ENCODE peak calls at places on chromosomes 13 and 19, in ten cellular contexts. One of them, this sample, is unnamed.

GRCh38 chr19:927707-928401 is 2.0 kb downstream of the ARID3A start:
- DNase-seq in neuronal stem cell: no peak
- DNase-seq in C1 segment of cervical spinal cord: no peak
- DNase-seq in midbrain: no peak
- DNase-seq in iPS-NIHi11: no peak
- DNase-seq in T-cell: no peak
- DNase-seq in AG20443: no peak
- DNase-seq in stimulated activated effector memory CD8-positive, alpha-beta T cell treated with anti-CD3 and anti-CD28 coated beads, Interleukin-12 subunit alpha, Interleukin-12 subunit beta, amount 100 ng/mL, for 72 hours: no peak
- DNase-seq in bronchial epithelial cell: no peak
- DNase-seq in HEK293T: no peak
- DNase-seq in this sample: no peak

GRCh38 chr19:56678205-56678604 is 6.6 kb upstream of the ZNF835 start:
- DNase-seq in neuronal stem cell: no peak
- DNase-seq in C1 segment of cervical spinal cord: no peak
- DNase-seq in midbrain: no peak
- DNase-seq in iPS-NIHi11: no peak
- DNase-seq in T-cell: no peak
- DNase-seq in AG20443: no peak
- DNase-seq in stimulated activated effector memory CD8-positive, alpha-beta T cell treated with anti-CD3 and anti-CD28 coated beads, Interleukin-12 subunit alpha, Interleukin-12 subunit beta, amount 100 ng/mL, for 72 hours: no peak
- DNase-seq in bronchial epithelial cell: no peak
- DNase-seq in HEK293T: no peak
- DNase-seq in this sample: no peak

GRCh38 chr13:101417043-101417406 is 717 bp upstream of the NALCN start:
- DNase-seq in neuronal stem cell: no peak
- DNase-seq in C1 segment of cervical spinal cord: no peak
- DNase-seq in midbrain: peak; percentile 66
- DNase-seq in iPS-NIHi11: no peak
- DNase-seq in T-cell: no peak
- DNase-seq in AG20443: no peak
- DNase-seq in stimulated activated effector memory CD8-positive, alpha-beta T cell treated with anti-CD3 and anti-CD28 coated beads, Interleukin-12 subunit alpha, Interleukin-12 subunit beta, amount 100 ng/mL, for 72 hours: no peak
- DNase-seq in bronchial epithelial cell: peak; percentile 76
- DNase-seq in HEK293T: peak; percentile 3
- DNase-seq in this sample: peak; percentile 78

GRCh38 chr19:19120308-19121156 is 17.7 kb downstream of the TMEM161A start:
- DNase-seq in neuronal stem cell: peak; percentile 95
- DNase-seq in C1 segment of cervical spinal cord: no peak
- DNase-seq in midbrain: no peak
- DNase-seq in iPS-NIHi11: peak; percentile 99
- DNase-seq in T-cell: no peak
- DNase-seq in AG20443: peak; percentile 44
- DNase-seq in stimulated activated effector memory CD8-positive, alpha-beta T cell treated with anti-CD3 and anti-CD28 coated beads, Interleukin-12 subunit alpha, Interleukin-12 subunit beta, amount 100 ng/mL, for 72 hours: no peak
- DNase-seq in bronchial epithelial cell: peak; percentile 28
- DNase-seq in HEK293T: peak; percentile 95
- DNase-seq in this sample: no peak

GRCh38 chr19:13154241-13154778 is 4.1 kb downstream of the IER2 start:
- DNase-seq in neuronal stem cell: peak; percentile 46
- DNase-seq in C1 segment of cervical spinal cord: no peak
- DNase-seq in midbrain: no peak
- DNase-seq in iPS-NIHi11: no peak
- DNase-seq in T-cell: no peak
- DNase-seq in AG20443: peak; percentile 82
- DNase-seq in stimulated activated effector memory CD8-positive, alpha-beta T cell treated with anti-CD3 and anti-CD28 coated beads, Interleukin-12 subunit alpha, Interleukin-12 subunit beta, amount 100 ng/mL, for 72 hours: peak; percentile 56
- DNase-seq in bronchial epithelial cell: peak; percentile 75
- DNase-seq in HEK293T: no peak
- DNase-seq in this sample: peak; percentile 47

GRCh38 chr19:14434543-14435319 is 1.6 kb downstream of the PKN1 start:
- DNase-seq in neuronal stem cell: no peak
- DNase-seq in C1 segment of cervical spinal cord: no peak
- DNase-seq in midbrain: no peak
- DNase-seq in iPS-NIHi11: no peak
- DNase-seq in T-cell: no peak
- DNase-seq in AG20443: peak; percentile 82
- DNase-seq in stimulated activated effector memory CD8-positive, alpha-beta T cell treated with anti-CD3 and anti-CD28 coated beads, Interleukin-12 subunit alpha, Interleukin-12 subunit beta, amount 100 ng/mL, for 72 hours: no peak
- DNase-seq in bronchial epithelial cell: peak; percentile 46
- DNase-seq in HEK293T: no peak
- DNase-seq in this sample: peak; percentile 76

GRCh38 chr19:29375429-29376093 is 150.2 kb upstream of the VSTM2B start:
- DNase-seq in neuronal stem cell: no peak
- DNase-seq in C1 segment of cervical spinal cord: no peak
- DNase-seq in midbrain: no peak
- DNase-seq in iPS-NIHi11: no peak
- DNase-seq in T-cell: no peak
- DNase-seq in AG20443: no peak
- DNase-seq in stimulated activated effector memory CD8-positive, alpha-beta T cell treated with anti-CD3 and anti-CD28 coated beads, Interleukin-12 subunit alpha, Interleukin-12 subunit beta, amount 100 ng/mL, for 72 hours: no peak
- DNase-seq in bronchial epithelial cell: no peak
- DNase-seq in HEK293T: no peak
- DNase-seq in this sample: no peak

GRCh38 chr19:29876414-29876813 is 64.6 kb downstream of the CCNE1 start:
- DNase-seq in neuronal stem cell: no peak
- DNase-seq in C1 segment of cervical spinal cord: no peak
- DNase-seq in midbrain: no peak
- DNase-seq in iPS-NIHi11: no peak
- DNase-seq in T-cell: no peak
- DNase-seq in AG20443: no peak
- DNase-seq in stimulated activated effector memory CD8-positive, alpha-beta T cell treated with anti-CD3 and anti-CD28 coated beads, Interleukin-12 subunit alpha, Interleukin-12 subunit beta, amount 100 ng/mL, for 72 hours: no peak
- DNase-seq in bronchial epithelial cell: no peak
- DNase-seq in HEK293T: no peak
- DNase-seq in this sample: no peak

GRCh38 chr13:95698047-95698749 is 21.3 kb downstream of the DNAJC3 start:
- DNase-seq in neuronal stem cell: no peak
- DNase-seq in C1 segment of cervical spinal cord: no peak
- DNase-seq in midbrain: no peak
- DNase-seq in iPS-NIHi11: peak; percentile 26
- DNase-seq in T-cell: no peak
- DNase-seq in AG20443: no peak
- DNase-seq in stimulated activated effector memory CD8-positive, alpha-beta T cell treated with anti-CD3 and anti-CD28 coated beads, Interleukin-12 subunit alpha, Interleukin-12 subunit beta, amount 100 ng/mL, for 72 hours: no peak
- DNase-seq in bronchial epithelial cell: peak; percentile 42
- DNase-seq in HEK293T: peak; percentile 34
- DNase-seq in this sample: no peak

GRCh38 chr13:33509642-33510229 is 224.2 kb upstream of the STARD13 start:
- DNase-seq in neuronal stem cell: no peak
- DNase-seq in C1 segment of cervical spinal cord: no peak
- DNase-seq in midbrain: peak; percentile 50
- DNase-seq in iPS-NIHi11: peak; percentile 14
- DNase-seq in T-cell: no peak
- DNase-seq in AG20443: peak; percentile 67
- DNase-seq in stimulated activated effector memory CD8-positive, alpha-beta T cell treated with anti-CD3 and anti-CD28 coated beads, Interleukin-12 subunit alpha, Interleukin-12 subunit beta, amount 100 ng/mL, for 72 hours: no peak
- DNase-seq in bronchial epithelial cell: no peak
- DNase-seq in HEK293T: no peak
- DNase-seq in this sample: no peak

GRCh38 chr19:44746946-44747738 is 1.4 kb upstream of the BCL3 start:
- DNase-seq in neuronal stem cell: peak; percentile 61
- DNase-seq in C1 segment of cervical spinal cord: no peak
- DNase-seq in midbrain: peak; percentile 66
- DNase-seq in iPS-NIHi11: peak; percentile 97
- DNase-seq in T-cell: peak; percentile 81
- DNase-seq in AG20443: peak; percentile 95
- DNase-seq in stimulated activated effector memory CD8-positive, alpha-beta T cell treated with anti-CD3 and anti-CD28 coated beads, Interleukin-12 subunit alpha, Interleukin-12 subunit beta, amount 100 ng/mL, for 72 hours: peak; percentile 86
- DNase-seq in bronchial epithelial cell: peak; percentile 87
- DNase-seq in HEK293T: peak; percentile 82
- DNase-seq in this sample: peak; percentile 79

GRCh38 chr13:66492479-66492878 is 737.7 kb downstream of the PCDH9 start:
- DNase-seq in neuronal stem cell: no peak
- DNase-seq in C1 segment of cervical spinal cord: no peak
- DNase-seq in midbrain: no peak
- DNase-seq in iPS-NIHi11: peak; percentile 20
- DNase-seq in T-cell: no peak
- DNase-seq in AG20443: no peak
- DNase-seq in stimulated activated effector memory CD8-positive, alpha-beta T cell treated with anti-CD3 and anti-CD28 coated beads, Interleukin-12 subunit alpha, Interleukin-12 subunit beta, amount 100 ng/mL, for 72 hours: no peak
- DNase-seq in bronchial epithelial cell: peak; percentile 24
- DNase-seq in HEK293T: peak; percentile 55
- DNase-seq in this sample: no peak

GRCh38 chr13:57629821-57630235 is 1.7 kb upstream of the PCDH17 start:
- DNase-seq in neuronal stem cell: peak; percentile 97
- DNase-seq in C1 segment of cervical spinal cord: peak; percentile 11
- DNase-seq in midbrain: peak; percentile 99
- DNase-seq in iPS-NIHi11: peak; percentile 94
- DNase-seq in T-cell: no peak
- DNase-seq in AG20443: peak; percentile 69
- DNase-seq in stimulated activated effector memory CD8-positive, alpha-beta T cell treated with anti-CD3 and anti-CD28 coated beads, Interleukin-12 subunit alpha, Interleukin-12 subunit beta, amount 100 ng/mL, for 72 hours: no peak
- DNase-seq in bronchial epithelial cell: peak; percentile 63
- DNase-seq in HEK293T: peak; percentile 89
- DNase-seq in this sample: no peak

GRCh38 chr13:106348032-106348431 is 187.4 kb downstream of the EFNB2 start:
- DNase-seq in neuronal stem cell: peak; percentile 58
- DNase-seq in C1 segment of cervical spinal cord: no peak
- DNase-seq in midbrain: no peak
- DNase-seq in iPS-NIHi11: no peak
- DNase-seq in T-cell: no peak
- DNase-seq in AG20443: no peak
- DNase-seq in stimulated activated effector memory CD8-positive, alpha-beta T cell treated with anti-CD3 and anti-CD28 coated beads, Interleukin-12 subunit alpha, Interleukin-12 subunit beta, amount 100 ng/mL, for 72 hours: no peak
- DNase-seq in bronchial epithelial cell: peak; percentile 90
- DNase-seq in HEK293T: no peak
- DNase-seq in this sample: no peak

GRCh38 chr19:51702103-51702753 is 9.1 kb downstream of the SPACA6 start:
- DNase-seq in neuronal stem cell: no peak
- DNase-seq in C1 segment of cervical spinal cord: no peak
- DNase-seq in midbrain: peak; percentile 28
- DNase-seq in iPS-NIHi11: peak; percentile 89
- DNase-seq in T-cell: peak; percentile 10
- DNase-seq in AG20443: peak; percentile 86
- DNase-seq in stimulated activated effector memory CD8-positive, alpha-beta T cell treated with anti-CD3 and anti-CD28 coated beads, Interleukin-12 subunit alpha, Interleukin-12 subunit beta, amount 100 ng/mL, for 72 hours: no peak
- DNase-seq in bronchial epithelial cell: peak; percentile 89
- DNase-seq in HEK293T: peak; percentile 32
- DNase-seq in this sample: no peak

GRCh38 chr19:17938092-17938845 is 5.5 kb downstream of the CCDC124 start:
- DNase-seq in neuronal stem cell: no peak
- DNase-seq in C1 segment of cervical spinal cord: peak; percentile 12
- DNase-seq in midbrain: peak; percentile 77
- DNase-seq in iPS-NIHi11: peak; percentile 85
- DNase-seq in T-cell: peak; percentile 68
- DNase-seq in AG20443: peak; percentile 95
- DNase-seq in stimulated activated effector memory CD8-positive, alpha-beta T cell treated with anti-CD3 and anti-CD28 coated beads, Interleukin-12 subunit alpha, Interleukin-12 subunit beta, amount 100 ng/mL, for 72 hours: peak; percentile 77
- DNase-seq in bronchial epithelial cell: peak; percentile 89
- DNase-seq in HEK293T: peak; percentile 84
- DNase-seq in this sample: peak; percentile 45